ENCODE peak calls at places on chromosomes 13 and 19, in eight cellular contexts. E is breast epithelium, O is sigmoid colon, Y is transverse colon, X is uterus, C is body of pancreas, U is ovary, R is Peyer's patch. B is an unnamed sample.

GRCh38 chr13:39952244-39953233 is 297.1 kb downstream of the COG6 start:
- DNase-seq in E (no peak), O (no peak), Y (no peak), X (no peak), C (peak; percentile 7), U (no peak), R (no peak), B (no peak)

GRCh38 chr13:19927117-19927734 is 31.3 kb upstream of the ZMYM2 start:
- DNase-seq in E (no peak), O (no peak), Y (no peak), X (no peak), C (no peak), U (no peak), R (no peak), B (peak; percentile 7)

GRCh38 chr19:12574036-12574435 is 22.8 kb upstream of the ZNF564 start:
- DNase-seq in E (no peak), O (no peak), Y (peak; percentile 16), X (no peak), C (no peak), U (no peak), R (peak; percentile 62), B (no peak)

GRCh38 chr13:99301056-99301838 is 6.0 kb downstream of the GPR183 start:
- DNase-seq in E (no peak), O (no peak), Y (no peak), X (no peak), C (no peak), U (no peak), R (no peak), B (no peak)

GRCh38 chr13:21557995-21558394 is 46.0 kb downstream of the MICU2 start:
- DNase-seq in E (no peak), O (no peak), Y (no peak), X (no peak), C (no peak), U (no peak), R (no peak), B (no peak)

GRCh38 chr13:40161008-40161694 is 505.3 kb downstream of the FOXO1 start:
- DNase-seq in E (no peak), O (no peak), Y (no peak), X (no peak), C (no peak), U (no peak), R (no peak), B (no peak)

GRCh38 chr13:23462815-23463559 is 29.5 kb upstream of the SACS start:
- DNase-seq in E (no peak), O (no peak), Y (no peak), X (no peak), C (no peak), U (no peak), R (no peak), B (no peak)

GRCh38 chr13:20709782-20710181 is 6.3 kb downstream of the IL17D start:
- DNase-seq in E (no peak), O (no peak), Y (no peak), X (no peak), C (no peak), U (no peak), R (no peak), B (no peak)

GRCh38 chr19:11426656-11427055 is 7.5 kb upstream of the RGL3 start:
- DNase-seq in E (no peak), O (no peak), Y (no peak), X (no peak), C (no peak), U (no peak), R (no peak), B (no peak)

GRCh38 chr13:42266464-42266863 is 5.5 kb upstream of the AKAP11 start:
- DNase-seq in E (no peak), O (no peak), Y (no peak), X (no peak), C (no peak), U (no peak), R (no peak), B (no peak)

GRCh38 chr13:33789067-33789606 is 28.8 kb upstream of the RFC3 start:
- DNase-seq in E (no peak), O (no peak), Y (no peak), X (no peak), C (no peak), U (no peak), R (no peak), B (no peak)

GRCh38 chr19:36151144-36152051 is 849 bp downstream of the COX7A1 start:
- DNase-seq in E (peak; percentile 84), O (peak; percentile 83), Y (no peak), X (peak; percentile 68), C (peak; percentile 45), U (peak; percentile 70), R (no peak), B (peak; percentile 57)

GRCh38 chr13:32334676-32335075 is 19.4 kb downstream of the BRCA2 start:
- DNase-seq in E (no peak), O (no peak), Y (no peak), X (no peak), C (no peak), U (no peak), R (no peak), B (no peak)

GRCh38 chr19:51119089-51119488 is 5.6 kb upstream of the SIGLEC9 start:
- DNase-seq in E (no peak), O (peak; percentile 32), Y (no peak), X (no peak), C (no peak), U (no peak), R (no peak), B (no peak)

GRCh38 chr13:84571264-84571663 is 689.0 kb upstream of the SLITRK1 start:
- DNase-seq in E (no peak), O (no peak), Y (no peak), X (no peak), C (no peak), U (no peak), R (no peak), B (no peak)

GRCh38 chr13:114111577-114111976 is 20.8 kb downstream of the RASA3 start:
- DNase-seq in E (no peak), O (peak; percentile 56), Y (peak; percentile 8), X (no peak), C (no peak), U (no peak), R (no peak), B (no peak)

GRCh38 chr19:11164278-11164677 is 8.7 kb upstream of the SPC24 start:
- DNase-seq in E (no peak), O (no peak), Y (no peak), X (no peak), C (no peak), U (no peak), R (no peak), B (no peak)

GRCh38 chr13:112708560-112709240 is 18.9 kb downstream of the ATP11A start:
- DNase-seq in E (no peak), O (peak; percentile 49), Y (no peak), X (no peak), C (peak; percentile 4), U (peak; percentile 10), R (no peak), B (no peak)

GRCh38 chr19:2478756-2479555 is 3.0 kb downstream of the GADD45B start:
- DNase-seq in E (peak; percentile 88), O (peak; percentile 95), Y (peak; percentile 82), X (peak; percentile 79), C (peak; percentile 83), U (peak; percentile 82), R (peak; percentile 79), B (peak; percentile 69)

GRCh38 chr13:25300861-25301346 is 521 bp upstream of the NUP58 start:
- DNase-seq in E (no peak), O (peak; percentile 71), Y (peak; percentile 16), X (peak; percentile 36), C (no peak), U (peak; percentile 34), R (no peak), B (no peak)

GRCh38 chr19:21463449-21464105 is 41.8 kb upstream of the ZNF429 start:
- DNase-seq in E (peak; percentile 41), O (no peak), Y (peak; percentile 17), X (no peak), C (peak; percentile 88), U (peak; percentile 71), R (peak; percentile 35), B (no peak)

GRCh38 chr13:29761160-29761559 is 89.3 kb downstream of the UBL3 start:
- DNase-seq in E (no peak), O (no peak), Y (no peak), X (no peak), C (no peak), U (no peak), R (no peak), B (no peak)

GRCh38 chr13:29763426-29764180 is 86.8 kb downstream of the UBL3 start:
- DNase-seq in E (no peak), O (no peak), Y (peak; percentile 41), X (no peak), C (no peak), U (no peak), R (no peak), B (no peak)

GRCh38 chr13:29761815-29762214 is 88.6 kb downstream of the UBL3 start:
- DNase-seq in E (no peak), O (no peak), Y (no peak), X (no peak), C (no peak), U (no peak), R (no peak), B (no peak)

GRCh38 chr13:29771247-29771646 is 79.2 kb downstream of the UBL3 start:
- DNase-seq in E (no peak), O (no peak), Y (no peak), X (no peak), C (no peak), U (no peak), R (no peak), B (no peak)

DNA sequence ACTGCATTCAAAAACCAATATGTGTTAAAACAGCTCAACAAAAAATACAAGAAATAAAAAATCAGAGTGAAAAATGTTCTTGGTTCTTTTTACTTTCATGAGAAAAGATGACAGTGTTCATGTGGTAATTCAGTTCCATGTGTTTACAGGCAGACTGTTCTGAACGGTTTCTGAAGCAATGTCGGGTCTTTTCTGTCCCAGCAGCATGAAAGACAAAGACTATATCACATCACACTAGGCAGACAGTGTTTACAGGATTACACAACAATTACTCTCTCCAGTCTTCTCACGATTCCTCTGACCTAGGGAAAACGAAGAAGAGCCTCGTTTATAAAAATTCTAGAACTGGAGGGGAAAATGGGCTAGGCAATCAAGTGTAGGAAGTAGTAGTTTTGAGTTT is 83.4 kb downstream of the UBL3 start:
- DNase-seq in E (no peak), O (no peak), Y (no peak), X (no peak), C (no peak), U (no peak), R (no peak), B (no peak)
- H3K36me3 ChIP-seq in E (no peaks in the 10 kb centered on the region), O (no peaks in the 10 kb centered on the region), Y (peaks cover 6% of the 10 kb centered on the region), X (no peaks in the 10 kb centered on the region), C (no peaks in the 10 kb centered on the region), U (no peaks in the 10 kb centered on the region), R (no peaks in the 10 kb centered on the region), B (no peaks in the 10 kb centered on the region)

GRCh38 chr19:15616627-15617270 is 1.7 kb downstream of the CYP4F8 start:
- DNase-seq in E (no peak), O (no peak), Y (no peak), X (no peak), C (no peak), U (no peak), R (no peak), B (no peak)
- TF ChIP-seq CTCF in E (no peak), O (no peak), Y (no peak), X (no peak), C (no peak), U (no peak), R (no peak), B (no peak)

GRCh38 chr19:33310606-33311325 is 8.4 kb upstream of the CEBPA start:
- DNase-seq in E (no peak), O (no peak), Y (peak; percentile 48), X (no peak), C (peak; percentile 80), U (no peak), R (no peak), B (no peak)
- TF ChIP-seq POLR2A in E (no peak), O (no peak), Y (no peak), X (no peak), C (no peak), U (no peak), R (no peak), B (no peak)

GRCh38 chr13:75855216-75855615 is 219.1 kb downstream of the LMO7 start:
- DNase-seq in E (no peak), O (no peak), Y (no peak), X (no peak), C (no peak), U (no peak), R (no peak), B (no peak)
- H3K36me3 ChIP-seq in E (no peaks in the 10 kb centered on the region), O (no peaks in the 10 kb centered on the region), Y (peaks cover 6% of the 10 kb centered on the region), X (no peaks in the 10 kb centered on the region), C (no peaks in the 10 kb centered on the region), U (no peaks in the 10 kb centered on the region), R (no peaks in the 10 kb centered on the region), B (no peaks in the 10 kb centered on the region)

B was measured in tibial nerve.